ENCODE peak calls at places on chromosome 5, in six cellular contexts. R is activated T-helper 2 cell treated with anti-CD3 and anti-CD28 coated beads, Interferon-gamma antibody, Interleukin-2, Interleukin-4, amounts not matched to agents 10 μg/mL and 5 μg/mL and 100 μg/mL, durations not matched to agents 14 hours and 24 hours and 36 hours; L is naive thymus-derived CD8-positive, alpha-beta T cell; E is EL; A is activated T-cell treated with anti-CD3 and anti-CD28 coated beads, Interleukin-2, amount 50 U/mL, for 48 hours; U is NCI-H1694 treated with DMSO at 0.1 percent for 48 hours. G is an unnamed sample.

GRCh38 chr5:24444439-24444838 is 200.3 kb downstream of the CDH10 start:
- DNase-seq in R (no peak), L (no peak), E (no peak), A (no peak), U (peak), G (peak)

GRCh38 chr5:53357439-53357838 is 123.0 kb upstream of the FST start:
- DNase-seq in R (no peak), L (no peak), E (no peak), A (no peak), U (no peak), G (no peak)

GRCh38 chr5:137470111-137470920 is 28.8 kb downstream of the SPOCK1 start:
- DNase-seq in R (no peak), L (no peak), E (peak), A (no peak), U (no peak), G (peak)

GRCh38 chr5:141534492-141535213 is 45.8 kb downstream of the PCDHGC5 start:
- DNase-seq in R (no peak), L (no peak), E (no peak), A (no peak), U (peak), G (no peak)

GRCh38 chr5:39758426-39758825 is 333.6 kb upstream of the DAB2 start:
- DNase-seq in R (no peak), L (no peak), E (no peak), A (no peak), U (no peak), G (no peak)

GRCh38 chr5:169421677-169422076 is 120.7 kb upstream of the SLIT3 start:
- DNase-seq in R (no peak), L (no peak), E (peak), A (no peak), U (no peak), G (no peak)

GRCh38 chr5:106862450-106863193 is 808.1 kb downstream of the EFNA5 start:
- DNase-seq in R (no peak), L (no peak), E (no peak), A (no peak), U (no peak), G (no peak)

GRCh38 chr5:98750693-98751092 is 22.8 kb upstream of the RGMB start:
- DNase-seq in R (no peak), L (no peak), E (no peak), A (no peak), U (no peak), G (no peak)

GRCh38 chr5:1514027-1514818 is 9.5 kb downstream of the LPCAT1 start:
- DNase-seq in R (no peak), L (no peak), E (no peak), A (peak), U (no peak), G (no peak)

GRCh38 chr5:153562189-153562588 is 71.7 kb downstream of the GRIA1 start:
- DNase-seq in R (no peak), L (no peak), E (peak), A (no peak), U (no peak), G (no peak)

GRCh38 chr5:125215593-125215992 is 469.2 kb upstream of the ZNF608 start:
- DNase-seq in R (no peak), L (no peak), E (no peak), A (no peak), U (no peak), G (no peak)

GRCh38 chr5:115588640-115589039 is 13.6 kb downstream of the TICAM2 start:
- DNase-seq in R (no peak), L (no peak), E (no peak), A (no peak), U (no peak), G (peak)

GRCh38 chr5:79702606-79703380 is 13.2 kb downstream of the CMYA5 start:
- DNase-seq in R (peak), L (peak), E (peak), A (peak), U (no peak), G (no peak)

GRCh38 chr5:71769265-71769664 is 50.2 kb downstream of the CARTPT start:
- DNase-seq in R (no peak), L (no peak), E (no peak), A (no peak), U (no peak), G (no peak)

GRCh38 chr5:9201761-9202160 is 344.1 kb downstream of the SEMA5A start:
- DNase-seq in R (no peak), L (no peak), E (no peak), A (no peak), U (no peak), G (no peak)

GRCh38 chr5:111183064-111183463 is 41.1 kb upstream of the CAMK4 start:
- DNase-seq in R (no peak), L (no peak), E (no peak), A (no peak), U (no peak), G (no peak)

GRCh38 chr5:68316469-68316868 is 100.9 kb downstream of the PIK3R1 start:
- DNase-seq in R (no peak), L (no peak), E (no peak), A (no peak), U (no peak), G (no peak)

GRCh38 chr5:137073192-137073591 is 425.9 kb downstream of the SPOCK1 start:
- DNase-seq in R (no peak), L (no peak), E (peak), A (no peak), U (no peak), G (no peak)

GRCh38 chr5:143543358-143544255 is 140.1 kb upstream of the NR3C1 start:
- DNase-seq in R (no peak), L (no peak), E (peak), A (no peak), U (no peak), G (no peak)

GRCh38 chr5:32628049-32628803 is 42.9 kb downstream of the SUB1 start:
- DNase-seq in R (no peak), L (no peak), E (no peak), A (no peak), U (no peak), G (no peak)

GRCh38 chr5:137838976-137839375 is 28.7 kb upstream of the MYOT start:
- DNase-seq in R (no peak), L (no peak), E (no peak), A (no peak), U (no peak), G (no peak)

GRCh38 chr5:174427304-174427703 is 297.1 kb upstream of the MSX2 start:
- DNase-seq in R (no peak), L (no peak), E (no peak), A (no peak), U (no peak), G (no peak)